ENCODE peak calls at places on chromosomes 16 and 17, in seven cellular contexts. G, Y, C, U, D, Z and H are unnamed samples.

GRCh38 chr17:48057626-48058025 is 9.5 kb downstream of the NFE2L1 start:
- DNase-seq in D (no peak), Y (no peak), U (no peak), G (no peak), C (no peak), Z (no peak), H (no peak)

GRCh38 chr16:88116121-88116900 is 165.1 kb downstream of the BANP start:
- DNase-seq in G (no peak), U (no peak), D (peak; percentile 46), Z (no peak), Y (no peak), C (no peak), H (no peak)

GRCh38 chr17:9432867-9433495 is 142.6 kb downstream of the STX8 start:
- DNase-seq in C (no peak), U (no peak), Z (no peak), Y (no peak), G (no peak), D (no peak), H (no peak)

GRCh38 chr17:40122466-40122943 is 734 bp downstream of the MSL1 start:
- DNase-seq in Y (no peak), U (peak; percentile 71), D (peak; percentile 89), G (peak; percentile 85), C (peak; percentile 78), Z (peak; percentile 69), H (peak; percentile 57)

GRCh38 chr16:88529596-88529995 is 40.6 kb upstream of the ZC3H18 start:
- DNase-seq in G (no peak), U (no peak), Y (no peak), C (no peak), D (peak; percentile 47), Z (no peak), H (no peak)

GRCh38 chr17:62727916-62728672 is 80.0 kb downstream of the MARCHF10 start:
- DNase-seq in C (no peak), Z (no peak), Y (no peak), G (no peak), D (no peak), U (no peak), H (no peak)

GRCh38 chr17:40061532-40062038 is 1.2 kb upstream of the THRA start:
- DNase-seq in C (no peak), Z (no peak), U (no peak), Y (no peak), G (no peak), D (no peak), H (no peak)

GRCh38 chr17:80970044-80970761 is 21.4 kb upstream of the CHMP6 start:
- DNase-seq in Z (peak; percentile 75), D (peak; percentile 71), Y (peak; percentile 32), C (no peak), G (no peak), U (peak; percentile 31), H (no peak)

GRCh38 chr17:74408830-74409229 is 23.1 kb upstream of the GPRC5C start:
- DNase-seq in C (no peak), D (no peak), Z (no peak), G (no peak), Y (no peak), U (peak; percentile 15), H (no peak)

GRCh38 chr16:30659507-30660423 is 1.5 kb downstream of the FBRS start:
- DNase-seq in D (peak; percentile 87), U (no peak), G (peak; percentile 73), Z (no peak), Y (peak; percentile 49), C (no peak), H (peak; percentile 32)

GRCh38 chr16:86761117-86761971 is 183.0 kb downstream of the FOXL1 start:
- DNase-seq in U (peak; percentile 47), C (peak; percentile 64), G (no peak), D (peak; percentile 59), Y (no peak), Z (peak; percentile 62), H (no peak)

GRCh38 chr16:50497592-50497991 is 50.6 kb upstream of the NKD1 start:
- DNase-seq in G (no peak), Z (no peak), Y (no peak), C (no peak), D (no peak), U (no peak), H (no peak)

GRCh38 chr17:45776896-45777295 is 7.2 kb upstream of the CRHR1 start:
- DNase-seq in U (no peak), D (peak; percentile 43), G (no peak), Z (no peak), C (no peak), Y (no peak), H (no peak)

GRCh38 chr17:62856594-62856993 is 48.5 kb upstream of the MARCHF10 start:
- DNase-seq in Z (no peak), G (no peak), C (no peak), Y (no peak), D (no peak), U (no peak), H (no peak)

GRCh38 chr17:62882878-62883277 is 74.8 kb upstream of the MARCHF10 start:
- DNase-seq in Z (no peak), U (no peak), Y (no peak), G (no peak), C (no peak), D (no peak), H (no peak)

GRCh38 chr17:55624789-55625433 is 97.8 kb downstream of the TMEM100 start:
- DNase-seq in U (no peak), C (no peak), Z (no peak), G (no peak), Y (no peak), D (no peak), H (no peak)

GRCh38 chr17:17904171-17905035 is 67.6 kb upstream of the SREBF1 start:
- DNase-seq in D (no peak), Z (no peak), C (no peak), U (no peak), Y (no peak), G (no peak), H (peak; percentile 5)

GRCh38 chr17:17909078-17909477 is 63.1 kb downstream of the TOM1L2 start:
- DNase-seq in D (no peak), Z (no peak), G (no peak), U (no peak), C (no peak), Y (no peak), H (no peak)

GRCh38 chr17:17905036-17905320 is 67.2 kb downstream of the TOM1L2 start:
- DNase-seq in U (no peak), C (no peak), G (no peak), Z (no peak), Y (no peak), D (no peak), H (no peak)

GRCh38 chr17:17907469-17907868 is 64.7 kb downstream of the TOM1L2 start:
- DNase-seq in Z (no peak), C (no peak), G (peak; percentile 3), Y (no peak), D (no peak), U (no peak), H (no peak)

DNA sequence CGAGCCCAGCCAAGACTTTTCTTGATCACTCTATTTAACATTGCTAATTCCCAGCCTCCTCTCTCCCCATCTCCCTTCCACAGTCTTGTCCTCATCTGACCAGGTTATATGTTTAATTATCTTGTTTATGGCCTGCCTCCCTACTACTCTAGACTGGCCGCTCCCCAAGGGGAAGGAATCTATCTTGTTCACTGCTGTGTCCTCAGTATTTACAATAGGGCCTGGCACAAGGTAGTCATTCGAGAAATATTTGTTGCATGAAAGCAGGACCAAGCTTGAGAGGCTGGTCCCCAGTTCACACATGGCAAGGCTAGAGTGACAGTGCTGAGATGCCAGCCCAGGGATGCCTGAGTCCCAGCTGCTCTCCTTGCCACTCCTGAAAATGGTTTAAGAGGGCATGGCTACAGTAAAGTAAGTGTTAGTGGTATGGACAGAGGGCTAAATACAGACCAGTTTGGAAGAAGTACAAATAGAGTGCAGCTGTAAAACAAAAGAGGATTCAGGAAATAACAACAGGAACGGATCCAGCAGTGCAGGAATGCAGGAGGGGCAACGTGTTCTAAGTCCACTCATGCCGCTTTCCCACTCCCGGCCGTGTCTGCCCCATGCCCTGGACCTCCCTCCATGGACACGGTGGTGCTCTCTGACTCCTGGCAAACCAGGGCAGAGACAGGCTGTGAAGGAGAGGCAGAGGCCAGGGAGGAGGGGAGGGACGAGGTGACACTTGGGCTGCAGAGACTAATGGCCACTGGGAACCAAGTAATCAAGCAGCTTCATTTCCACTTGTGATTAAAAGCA is 65.6 kb downstream of the TOM1L2 start:
- DNase-seq in D (no peak), Y (peak; percentile 62), Z (no peak), U (no peak), C (no peak), G (peak; percentile 52), H (no peak)
- H3K4me1 ChIP-seq in D (peaks cover 6% of the 10 kb centered on the region), Y (peaks cover 13% of the 10 kb centered on the region), Z (peaks cover 17% of the 10 kb centered on the region), U (no peaks in the 10 kb centered on the region), C (peaks cover 18% of the 10 kb centered on the region), G (peaks cover 24% of the 10 kb centered on the region), H (peaks cover 10% of the 10 kb centered on the region)

DNA sequence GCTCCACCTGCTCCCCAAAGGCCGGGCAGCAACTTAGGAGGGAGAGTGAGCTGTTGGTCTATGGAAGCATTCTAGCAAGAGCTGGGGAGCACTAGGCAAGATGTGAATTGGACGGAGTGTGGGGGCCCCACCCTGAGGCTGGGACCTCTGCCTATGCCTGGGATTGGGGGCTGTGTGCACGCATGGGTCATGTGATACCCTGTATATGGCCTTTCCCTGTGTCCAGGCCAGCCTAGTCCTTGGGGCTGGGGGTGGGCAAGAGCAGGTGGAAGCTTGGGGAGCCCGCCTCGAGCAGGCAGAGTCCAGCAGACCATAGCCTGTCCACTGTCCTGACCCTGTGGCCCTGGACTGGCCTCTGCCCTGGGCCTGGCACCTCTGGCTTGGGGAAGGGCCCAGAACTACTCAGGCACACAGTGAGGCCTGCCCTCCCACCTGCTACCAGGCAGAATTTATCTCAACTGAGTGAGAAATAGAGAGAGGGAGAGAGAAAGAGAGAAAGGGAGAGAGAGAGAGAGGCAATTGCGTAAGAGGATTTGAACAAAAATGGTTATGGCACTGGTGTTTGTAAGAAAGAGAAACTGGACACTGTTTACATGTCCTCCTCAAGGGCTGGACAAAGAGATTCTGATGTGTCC is 19.1 kb downstream of the PDP2 start:
- DNase-seq in Z (no peak), D (no peak), G (no peak), Y (no peak), C (no peak), U (no peak), H (no peak)
- TF ChIP-seq CTCF in Z (no peak), D (no peak), G (no peak), Y (no peak), C (no peak), U (no peak), H (no peak)

DNA sequence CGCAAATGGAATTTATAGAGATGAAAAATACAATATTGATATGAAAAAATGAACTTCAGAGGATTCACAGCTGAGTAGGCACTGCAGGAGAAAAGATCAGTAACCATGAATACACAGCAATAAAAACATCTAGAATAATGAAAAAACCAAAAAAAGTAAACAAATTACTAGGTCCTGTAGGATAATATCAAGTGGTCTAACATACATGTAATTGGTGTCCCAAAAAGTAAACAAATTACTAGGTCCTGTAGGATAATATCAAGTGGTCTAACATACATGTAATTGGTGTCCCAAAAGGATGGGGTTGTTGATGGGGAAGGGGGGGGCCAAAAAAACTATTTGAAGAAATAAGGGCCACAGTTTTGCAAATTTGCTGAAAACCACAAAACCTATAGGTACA is 43.4 kb downstream of the ZNF18 start:
- DNase-seq in C (no peak), D (no peak), U (no peak), G (no peak), Z (no peak), Y (no peak), H (no peak)
- H3K4me1 ChIP-seq in C (no peaks in the 10 kb centered on the region), D (peaks cover 4% of the 10 kb centered on the region), U (peaks cover 2% of the 10 kb centered on the region), G (no peaks in the 10 kb centered on the region), Z (no peaks in the 10 kb centered on the region), Y (no peaks in the 10 kb centered on the region), H (no peaks in the 10 kb centered on the region)

DNA sequence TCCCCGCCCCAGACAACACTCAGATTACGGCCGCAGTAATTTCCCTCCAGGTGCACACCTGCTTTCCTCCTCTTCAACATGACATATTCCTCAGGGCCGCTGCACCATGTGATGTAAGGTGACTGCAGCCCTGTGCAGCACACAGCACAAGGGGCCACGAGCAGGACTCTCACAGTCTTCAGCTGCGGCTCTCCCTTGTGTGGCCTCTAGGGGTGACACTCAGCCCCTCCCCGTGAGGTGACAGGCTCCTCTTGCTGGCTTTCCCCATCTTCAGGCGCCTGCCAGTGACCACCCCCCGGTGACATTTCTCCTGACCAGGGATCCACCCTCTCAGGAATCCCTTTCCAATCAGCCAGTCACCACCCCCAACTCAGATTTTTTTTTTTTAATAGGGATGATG is 31.3 kb upstream of the ABCC3 start:
- DNase-seq in G (no peak), Z (peak; percentile 68), C (no peak), D (no peak), Y (no peak), U (no peak), H (no peak)
- TF ChIP-seq CTCF in G (no peak), Z (no peak), C (no peak), D (no peak), Y (no peak), U (no peak), H (no peak)